ENCODE peak calls at places on chromosomes 5 and 9, in nine cellular contexts. S is LoVo; H is NCI-H1105 treated with DMSO at 0.1 percent for 48 hours; C is stimulated activated CD4-positive, alpha-beta T cell treated with anti-CD3 and anti-CD28 coated beads, Interleukin-2, amount 100 ng/mL, for 48 hours; Y is stomach; I is fibroblast of the aortic adventitia; N is HepG2; W is CD4-positive, alpha-beta T cell; O is endothelial cell. E is an unnamed sample.
A peak's percentile ranks its signal among the peaks of the same experiment; 100 is the strongest.

GRCh38 chr9:133833388-133834025 is 95.4 kb upstream of the SARDH start:
- DNase-seq in S (no peak), H (no peak), C (no peak), Y (no peak), I (no peak), N (no peak), W (no peak), O (no peak), E (no peak)

GRCh38 chr5:159184858-159185381 is 24.4 kb downstream of the RNF145 start:
- DNase-seq in S (no peak), H (no peak), C (no peak), Y (no peak), I (peak; percentile 79), N (no peak), W (no peak), O (no peak), E (no peak)

GRCh38 chr9:70229026-70229425 is 29.8 kb upstream of the SMC5 start:
- DNase-seq in S (no peak), H (no peak), C (no peak), Y (no peak), I (no peak), N (no peak), W (no peak), O (no peak), E (no peak)

GRCh38 chr5:132405646-132406045 is 36.1 kb downstream of the SLC22A5 start:
- DNase-seq in S (no peak), H (no peak), C (no peak), Y (no peak), I (no peak), N (no peak), W (no peak), O (no peak), E (no peak)

GRCh38 chr5:132411382-132411925 is 41.9 kb downstream of the SLC22A5 start:
- DNase-seq in S (peak; percentile 67), H (no peak), C (no peak), Y (peak; percentile 47), I (no peak), N (no peak), W (peak; percentile 44), O (no peak), E (no peak)

GRCh38 chr9:99433095-99433494 is 211.0 kb downstream of the SEC61B start:
- DNase-seq in S (no peak), H (no peak), C (no peak), Y (no peak), I (no peak), N (peak; percentile 15), W (no peak), O (no peak), E (no peak)

GRCh38 chr5:110900829-110901228 is 162.0 kb downstream of the SLC25A46 start:
- DNase-seq in S (no peak), H (no peak), C (no peak), Y (no peak), I (peak; percentile 96), N (no peak), W (no peak), O (no peak), E (no peak)

GRCh38 chr5:116382025-116382873 is 192.4 kb downstream of the SEMA6A start:
- DNase-seq in S (no peak), H (no peak), C (no peak), Y (no peak), I (no peak), N (no peak), W (no peak), O (no peak), E (no peak)